ENCODE peak calls at places on chromosomes 16 and 17, in seven cellular contexts. One of them, this sample, is unnamed.
A peak's percentile ranks its signal among the peaks of the same experiment; 100 is the strongest.

GRCh38 chr17:80524150-80524712 is 20.4 kb upstream of the RPTOR start:
- DNase-seq in A549: no peak
- DNase-seq in adrenal gland: no peak
- DNase-seq in breast epithelium: no peak
- DNase-seq in body of pancreas: no peak
- DNase-seq in dorsolateral prefrontal cortex: no peak
- DNase-seq in kidney: no peak
- DNase-seq in this sample: peak; percentile 12

GRCh38 chr16:85134794-85135153 is 22.5 kb upstream of the CIBAR2 start:
- DNase-seq in A549: no peak
- DNase-seq in adrenal gland: no peak
- DNase-seq in breast epithelium: no peak
- DNase-seq in body of pancreas: no peak
- DNase-seq in dorsolateral prefrontal cortex: no peak
- DNase-seq in kidney: no peak
- DNase-seq in this sample: no peak

GRCh38 chr16:69812213-69813014 is 50.3 kb downstream of the WWP2 start:
- DNase-seq in A549: peak; percentile 36
- DNase-seq in adrenal gland: peak; percentile 45
- DNase-seq in breast epithelium: no peak
- DNase-seq in body of pancreas: no peak
- DNase-seq in dorsolateral prefrontal cortex: no peak
- DNase-seq in kidney: no peak
- DNase-seq in this sample: no peak

GRCh38 chr17:13812350-13812749 is 210.6 kb upstream of the HS3ST3A1 start:
- DNase-seq in A549: no peak
- DNase-seq in adrenal gland: no peak
- DNase-seq in breast epithelium: no peak
- DNase-seq in body of pancreas: no peak
- DNase-seq in dorsolateral prefrontal cortex: no peak
- DNase-seq in kidney: no peak
- DNase-seq in this sample: no peak

GRCh38 chr17:65902831-65903549 is 288.9 kb downstream of the CEP112 start:
- DNase-seq in A549: no peak
- DNase-seq in adrenal gland: peak; percentile 53
- DNase-seq in breast epithelium: no peak
- DNase-seq in body of pancreas: peak; percentile 50
- DNase-seq in dorsolateral prefrontal cortex: no peak
- DNase-seq in kidney: no peak
- DNase-seq in this sample: no peak

GRCh38 chr17:35947156-35947585 is 3.7 kb upstream of the LYZL6 start:
- DNase-seq in A549: peak; percentile 57
- DNase-seq in adrenal gland: peak; percentile 67
- DNase-seq in breast epithelium: no peak
- DNase-seq in body of pancreas: peak; percentile 55
- DNase-seq in dorsolateral prefrontal cortex: no peak
- DNase-seq in kidney: no peak
- DNase-seq in this sample: peak; percentile 21

GRCh38 chr17:4764612-4765011 is 7.1 kb upstream of the TM4SF5 start:
- DNase-seq in A549: no peak
- DNase-seq in adrenal gland: no peak
- DNase-seq in breast epithelium: no peak
- DNase-seq in body of pancreas: no peak
- DNase-seq in dorsolateral prefrontal cortex: no peak
- DNase-seq in kidney: no peak
- DNase-seq in this sample: no peak

GRCh38 chr16:586645-587590 is 2.9 kb upstream of the RAB40C start:
- DNase-seq in A549: no peak
- DNase-seq in adrenal gland: peak; percentile 81
- DNase-seq in breast epithelium: no peak
- DNase-seq in body of pancreas: peak; percentile 74
- DNase-seq in dorsolateral prefrontal cortex: no peak
- DNase-seq in kidney: no peak
- DNase-seq in this sample: no peak

GRCh38 chr16:89863741-89864391 is 9.5 kb upstream of the TCF25 start:
- DNase-seq in A549: no peak
- DNase-seq in adrenal gland: peak; percentile 68
- DNase-seq in breast epithelium: peak; percentile 55
- DNase-seq in body of pancreas: no peak
- DNase-seq in dorsolateral prefrontal cortex: no peak
- DNase-seq in kidney: no peak
- DNase-seq in this sample: peak; percentile 37

GRCh38 chr16:23348579-23349469 is 46.7 kb downstream of the SCNN1B start:
- DNase-seq in A549: no peak
- DNase-seq in adrenal gland: no peak
- DNase-seq in breast epithelium: no peak
- DNase-seq in body of pancreas: no peak
- DNase-seq in dorsolateral prefrontal cortex: no peak
- DNase-seq in kidney: peak; percentile 49
- DNase-seq in this sample: no peak

GRCh38 chr17:5809056-5809455 is 224.7 kb upstream of the NLRP1 start:
- DNase-seq in A549: no peak
- DNase-seq in adrenal gland: no peak
- DNase-seq in breast epithelium: no peak
- DNase-seq in body of pancreas: no peak
- DNase-seq in dorsolateral prefrontal cortex: no peak
- DNase-seq in kidney: no peak
- DNase-seq in this sample: no peak

GRCh38 chr16:31094088-31094423 is 541 bp downstream of the VKORC1 start:
- DNase-seq in A549: no peak
- DNase-seq in adrenal gland: no peak
- DNase-seq in breast epithelium: no peak
- DNase-seq in body of pancreas: peak; percentile 54
- DNase-seq in dorsolateral prefrontal cortex: no peak
- DNase-seq in kidney: no peak
- DNase-seq in this sample: no peak

GRCh38 chr17:17182601-17183136 is 23.5 kb downstream of the PLD6 start:
- DNase-seq in A549: no peak
- DNase-seq in adrenal gland: no peak
- DNase-seq in breast epithelium: no peak
- DNase-seq in body of pancreas: no peak
- DNase-seq in dorsolateral prefrontal cortex: no peak
- DNase-seq in kidney: no peak
- DNase-seq in this sample: no peak

GRCh38 chr16:72001180-72001890 is 1.1 kb upstream of the PKD1L3 start:
- DNase-seq in A549: no peak
- DNase-seq in adrenal gland: no peak
- DNase-seq in breast epithelium: no peak
- DNase-seq in body of pancreas: no peak
- DNase-seq in dorsolateral prefrontal cortex: no peak
- DNase-seq in kidney: no peak
- DNase-seq in this sample: no peak

GRCh38 chr16:73231969-73232554 is 184.1 kb upstream of the ZFHX3 start:
- DNase-seq in A549: no peak
- DNase-seq in adrenal gland: no peak
- DNase-seq in breast epithelium: no peak
- DNase-seq in body of pancreas: peak; percentile 57
- DNase-seq in dorsolateral prefrontal cortex: no peak
- DNase-seq in kidney: no peak
- DNase-seq in this sample: no peak

GRCh38 chr16:78402797-78403196 is 303.3 kb downstream of the WWOX start:
- DNase-seq in A549: no peak
- DNase-seq in adrenal gland: no peak
- DNase-seq in breast epithelium: no peak
- DNase-seq in body of pancreas: no peak
- DNase-seq in dorsolateral prefrontal cortex: no peak
- DNase-seq in kidney: no peak
- DNase-seq in this sample: no peak

GRCh38 chr17:73652886-73653480 is 8.7 kb upstream of the SDK2 start:
- DNase-seq in A549: no peak
- DNase-seq in adrenal gland: peak; percentile 20
- DNase-seq in breast epithelium: no peak
- DNase-seq in body of pancreas: no peak
- DNase-seq in dorsolateral prefrontal cortex: no peak
- DNase-seq in kidney: no peak
- DNase-seq in this sample: no peak

GRCh38 chr17:82080789-82081464 is 15.3 kb upstream of the DUS1L start:
- DNase-seq in A549: no peak
- DNase-seq in adrenal gland: no peak
- DNase-seq in breast epithelium: no peak
- DNase-seq in body of pancreas: no peak
- DNase-seq in dorsolateral prefrontal cortex: no peak
- DNase-seq in kidney: no peak
- DNase-seq in this sample: no peak

GRCh38 chr17:27989046-27989445 is 53.4 kb upstream of the NLK start:
- DNase-seq in A549: no peak
- DNase-seq in adrenal gland: no peak
- DNase-seq in breast epithelium: no peak
- DNase-seq in body of pancreas: no peak
- DNase-seq in dorsolateral prefrontal cortex: no peak
- DNase-seq in kidney: no peak
- DNase-seq in this sample: no peak

GRCh38 chr16:69921125-69921524 is 30.0 kb upstream of the CLEC18A start:
- DNase-seq in A549: no peak
- DNase-seq in adrenal gland: no peak
- DNase-seq in breast epithelium: no peak
- DNase-seq in body of pancreas: no peak
- DNase-seq in dorsolateral prefrontal cortex: no peak
- DNase-seq in kidney: no peak
- DNase-seq in this sample: peak; percentile 54

GRCh38 chr17:49995055-49995738 is at the start of gene DLX3:
- DNase-seq in A549: peak; percentile 68
- DNase-seq in adrenal gland: peak; percentile 82
- DNase-seq in breast epithelium: peak; percentile 84
- DNase-seq in body of pancreas: peak; percentile 80
- DNase-seq in dorsolateral prefrontal cortex: no peak
- DNase-seq in kidney: peak; percentile 93
- DNase-seq in this sample: peak; percentile 63

GRCh38 chr17:38871247-38871991 is 1.6 kb downstream of the LASP1 start:
- DNase-seq in A549: peak; percentile 92
- DNase-seq in adrenal gland: peak; percentile 92
- DNase-seq in breast epithelium: peak; percentile 54
- DNase-seq in body of pancreas: peak; percentile 90
- DNase-seq in dorsolateral prefrontal cortex: no peak
- DNase-seq in kidney: no peak
- DNase-seq in this sample: peak; percentile 53

GRCh38 chr17:58344047-58344790 is 7.8 kb downstream of the SUPT4H1 start:
- DNase-seq in A549: no peak
- DNase-seq in adrenal gland: no peak
- DNase-seq in breast epithelium: no peak
- DNase-seq in body of pancreas: no peak
- DNase-seq in dorsolateral prefrontal cortex: no peak
- DNase-seq in kidney: peak; percentile 73
- DNase-seq in this sample: no peak

GRCh38 chr16:57530104-57530522 is 6.3 kb downstream of the CCDC102A start:
- DNase-seq in A549: no peak
- DNase-seq in adrenal gland: peak; percentile 78
- DNase-seq in breast epithelium: no peak
- DNase-seq in body of pancreas: no peak
- DNase-seq in dorsolateral prefrontal cortex: peak; percentile 34
- DNase-seq in kidney: peak; percentile 76
- DNase-seq in this sample: peak; percentile 38

GRCh38 chr17:63460018-63460417 is 13.9 kb upstream of the CYB561 start:
- DNase-seq in A549: no peak
- DNase-seq in adrenal gland: no peak
- DNase-seq in breast epithelium: no peak
- DNase-seq in body of pancreas: no peak
- DNase-seq in dorsolateral prefrontal cortex: no peak
- DNase-seq in kidney: no peak
- DNase-seq in this sample: no peak

GRCh38 chr17:49361129-49361901 is 735 bp downstream of the ZNF652 start:
- DNase-seq in A549: peak; percentile 59
- DNase-seq in adrenal gland: peak; percentile 79
- DNase-seq in breast epithelium: peak; percentile 49
- DNase-seq in body of pancreas: peak; percentile 47
- DNase-seq in dorsolateral prefrontal cortex: peak; percentile 47
- DNase-seq in kidney: peak; percentile 88
- DNase-seq in this sample: no peak

GRCh38 chr17:45395569-45396415 is 36.9 kb downstream of the ARHGAP27 start:
- DNase-seq in A549: no peak
- DNase-seq in adrenal gland: no peak
- DNase-seq in breast epithelium: no peak
- DNase-seq in body of pancreas: no peak
- DNase-seq in dorsolateral prefrontal cortex: no peak
- DNase-seq in kidney: no peak
- DNase-seq in this sample: no peak
- H3K4me3 ChIP-seq in A549: no peak overlapping the region
- H3K4me3 ChIP-seq in adrenal gland: no peak overlapping the region
- H3K4me3 ChIP-seq in breast epithelium: peak overlapping the region; percentile 53
- H3K4me3 ChIP-seq in body of pancreas: no peak overlapping the region
- H3K4me3 ChIP-seq in dorsolateral prefrontal cortex: peak overlapping the region; percentile 29
- H3K4me3 ChIP-seq in kidney: no peak overlapping the region
- H3K4me3 ChIP-seq in this sample: peak overlapping the region; percentile 24

GRCh38 chr16:16871196-16871595 is 492.3 kb downstream of the NPIPA7 start:
- DNase-seq in A549: no peak
- DNase-seq in adrenal gland: no peak
- DNase-seq in breast epithelium: no peak
- DNase-seq in body of pancreas: no peak
- DNase-seq in dorsolateral prefrontal cortex: no peak
- DNase-seq in kidney: no peak
- DNase-seq in this sample: no peak
- TF ChIP-seq CTCF in A549: no peak
- TF ChIP-seq CTCF in adrenal gland: no peak
- TF ChIP-seq CTCF in breast epithelium: no peak
- TF ChIP-seq CTCF in body of pancreas: no peak
- TF ChIP-seq CTCF in dorsolateral prefrontal cortex: no peak
- TF ChIP-seq CTCF in kidney: no peak
- TF ChIP-seq CTCF in this sample: no peak

DNA sequence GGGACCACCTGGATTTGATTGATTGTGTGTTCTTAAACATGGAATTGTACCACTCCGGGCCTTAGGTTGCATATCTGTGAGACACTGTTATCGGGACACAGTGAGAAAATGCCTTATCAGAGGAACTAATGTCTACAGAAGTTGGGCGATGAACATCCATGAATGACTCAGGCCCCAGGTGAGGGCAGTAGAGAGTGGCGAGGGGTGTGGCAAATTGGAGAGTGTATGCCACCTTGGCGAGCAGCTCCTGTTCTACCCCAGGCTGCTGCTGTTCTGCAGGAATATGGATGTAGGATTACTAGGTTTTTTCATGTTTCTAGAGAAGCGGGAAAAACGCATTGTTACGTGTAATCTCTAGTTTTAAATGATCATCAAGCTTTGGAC is 38.8 kb downstream of the CLEC16A start:
- DNase-seq in A549: no peak
- DNase-seq in adrenal gland: no peak
- DNase-seq in breast epithelium: no peak
- DNase-seq in body of pancreas: no peak
- DNase-seq in dorsolateral prefrontal cortex: no peak
- DNase-seq in kidney: no peak
- DNase-seq in this sample: no peak
- H3K4me3 ChIP-seq in A549: no peak overlapping the region
- H3K4me3 ChIP-seq in adrenal gland: no peak overlapping the region
- H3K4me3 ChIP-seq in breast epithelium: no peak overlapping the region
- H3K4me3 ChIP-seq in body of pancreas: no peak overlapping the region
- H3K4me3 ChIP-seq in dorsolateral prefrontal cortex: no peak overlapping the region
- H3K4me3 ChIP-seq in kidney: no peak overlapping the region
- H3K4me3 ChIP-seq in this sample: no peak overlapping the region

GRCh38 chr17:8803531-8804416 is 4.6 kb upstream of the MFSD6L start:
- DNase-seq in A549: no peak
- DNase-seq in adrenal gland: no peak
- DNase-seq in breast epithelium: no peak
- DNase-seq in body of pancreas: peak; percentile 22
- DNase-seq in dorsolateral prefrontal cortex: no peak
- DNase-seq in kidney: no peak
- DNase-seq in this sample: no peak
- TF ChIP-seq CTCF in A549: no peak
- TF ChIP-seq CTCF in adrenal gland: no peak
- TF ChIP-seq CTCF in breast epithelium: no peak
- TF ChIP-seq CTCF in body of pancreas: no peak
- TF ChIP-seq CTCF in dorsolateral prefrontal cortex: no peak
- TF ChIP-seq CTCF in kidney: no peak
- TF ChIP-seq CTCF in this sample: no peak

This sample was measured in AG10803.